ENCODE peak calls at places on chromosomes 5 and 9, in four cellular contexts. Q is tibial artery, G is mammary epithelial cell, V is adrenal gland. N is an unnamed sample.

GRCh38 chr9:127976498-127976897 is 4.3 kb downstream of the EEIG1 start:
- DNase-seq in V (no peak), Q (no peak), G (no peak), N (no peak)

GRCh38 chr9:91516781-91517180 is 93.1 kb upstream of the NFIL3 start:
- DNase-seq in V (no peak), G (no peak), Q (no peak), N (no peak)

GRCh38 chr9:124800306-124801259 is 23.6 kb downstream of the OLFML2A start:
- DNase-seq in V (no peak), G (no peak), Q (peak; percentile 53), N (no peak)

GRCh38 chr5:146878471-146879172 is at the start of gene PPP2R2B:
- DNase-seq in V (peak; percentile 34), G (peak; percentile 57), Q (peak; percentile 36), N (peak; percentile 21)

GRCh38 chr9:35611230-35611797 is 6.3 kb downstream of the TESK1 start:
- DNase-seq in Q (peak; percentile 57), G (peak; percentile 12), V (peak; percentile 46), N (no peak)

GRCh38 chr5:111697215-111697614 is 59.8 kb downstream of the NREP start:
- DNase-seq in Q (no peak), V (peak; percentile 32), G (no peak), N (no peak)

GRCh38 chr9:73451003-73451402 is 299.3 kb downstream of the ANXA1 start:
- DNase-seq in G (peak; percentile 4), V (no peak), Q (no peak), N (no peak)

GRCh38 chr5:116361171-116361967 is 213.3 kb downstream of the SEMA6A start:
- DNase-seq in G (no peak), V (peak; percentile 79), Q (no peak), N (peak; percentile 57)

GRCh38 chr9:12815895-12816294 is 41.1 kb downstream of the LURAP1L start:
- DNase-seq in Q (no peak), V (no peak), G (no peak), N (no peak)

GRCh38 chr5:151037561-151038291 is 17.3 kb downstream of the GPX3 start:
- DNase-seq in Q (peak; percentile 76), V (peak; percentile 62), G (no peak), N (no peak)

GRCh38 chr9:96585426-96585825 is 34.2 kb downstream of the CDC14B start:
- DNase-seq in Q (no peak), V (no peak), G (no peak), N (no peak)

GRCh38 chr9:6184749-6185645 is 30.6 kb upstream of the IL33 start:
- DNase-seq in G (no peak), Q (peak; percentile 45), V (no peak), N (no peak)

GRCh38 chr5:1888541-1889251 is 6.0 kb upstream of the IRX4 start:
- DNase-seq in Q (no peak), V (no peak), G (peak; percentile 67), N (no peak)

GRCh38 chr5:148457183-148457620 is 73.4 kb downstream of the FBXO38 start:
- DNase-seq in V (no peak), G (no peak), Q (no peak), N (no peak)

GRCh38 chr5:107241841-107242240 is 428.9 kb downstream of the EFNA5 start:
- DNase-seq in Q (no peak), V (no peak), G (no peak), N (no peak)

GRCh38 chr5:132283423-132284043 is 10.7 kb upstream of the SLC22A4 start:
- DNase-seq in G (peak; percentile 48), V (no peak), Q (no peak), N (no peak)

GRCh38 chr9:135587658-135588057 is 26.1 kb downstream of the PAEP start:
- DNase-seq in Q (no peak), G (no peak), V (no peak), N (no peak)

GRCh38 chr5:170408189-170408588 is 19.0 kb upstream of the KCNMB1 start:
- DNase-seq in G (no peak), Q (no peak), V (no peak), N (no peak)

GRCh38 chr9:113484258-113484730 is 20.8 kb downstream of the RGS3 start:
- DNase-seq in V (peak; percentile 90), G (no peak), Q (peak; percentile 70), N (peak; percentile 93)

GRCh38 chr5:56012281-56012963 is 17.7 kb upstream of the IL6ST start:
- DNase-seq in V (no peak), G (peak; percentile 60), Q (no peak), N (peak; percentile 40)

GRCh38 chr9:78239506-78239905 is 3.6 kb downstream of the CEP78 start:
- DNase-seq in G (peak; percentile 35), Q (no peak), V (no peak), N (no peak)

GRCh38 chr9:13023498-13023897 is 248.7 kb downstream of the LURAP1L start:
- DNase-seq in G (peak; percentile 66), Q (no peak), V (no peak), N (no peak)

GRCh38 chr9:113508111-113508749 is 44.7 kb downstream of the RGS3 start:
- DNase-seq in G (no peak), V (no peak), Q (no peak), N (peak; percentile 59)

GRCh38 chr9:111438576-111439235 is 45.5 kb downstream of the ECPAS start:
- DNase-seq in G (no peak), V (peak; percentile 25), Q (no peak), N (no peak)

GRCh38 chr5:56845904-56846479 is 30.6 kb downstream of the MAP3K1 start:
- DNase-seq in G (no peak), V (no peak), Q (no peak), N (no peak)

GRCh38 chr9:111036068-111036789 is 2.0 kb downstream of the LPAR1 start:
- DNase-seq in V (peak; percentile 22), Q (peak; percentile 80), G (peak; percentile 48), N (peak; percentile 43)

GRCh38 chr9:94806307-94806893 is 79.9 kb downstream of the AOPEP start:
- DNase-seq in Q (no peak), V (no peak), G (peak; percentile 71), N (no peak)

GRCh38 chr9:113461943-113462342 is 1.6 kb upstream of the RGS3 start:
- DNase-seq in G (no peak), V (peak; percentile 10), Q (no peak), N (no peak)

GRCh38 chr5:42767491-42768105 is 11.0 kb downstream of the CCDC152 start:
- DNase-seq in Q (no peak), G (peak; percentile 17), V (no peak), N (no peak)

GRCh38 chr5:169914766-169915165 is 65.5 kb downstream of the INSYN2B start:
- DNase-seq in V (no peak), G (peak; percentile 13), Q (no peak), N (no peak)

GRCh38 chr5:3597002-3597726 is 1.5 kb downstream of the IRX1 start:
- DNase-seq in G (no peak), Q (no peak), V (no peak), N (no peak)

GRCh38 chr5:35430381-35431162 is 187.1 kb upstream of the SPEF2 start:
- DNase-seq in Q (no peak), V (no peak), G (peak; percentile 4), N (no peak)

GRCh38 chr5:124689653-124690052 is 56.8 kb downstream of the ZNF608 start:
- DNase-seq in V (no peak), Q (no peak), G (no peak), N (no peak)

GRCh38 chr5:96522635-96523355 is 89.7 kb upstream of the PCSK1 start:
- DNase-seq in G (no peak), V (no peak), Q (no peak), N (no peak)

DNA sequence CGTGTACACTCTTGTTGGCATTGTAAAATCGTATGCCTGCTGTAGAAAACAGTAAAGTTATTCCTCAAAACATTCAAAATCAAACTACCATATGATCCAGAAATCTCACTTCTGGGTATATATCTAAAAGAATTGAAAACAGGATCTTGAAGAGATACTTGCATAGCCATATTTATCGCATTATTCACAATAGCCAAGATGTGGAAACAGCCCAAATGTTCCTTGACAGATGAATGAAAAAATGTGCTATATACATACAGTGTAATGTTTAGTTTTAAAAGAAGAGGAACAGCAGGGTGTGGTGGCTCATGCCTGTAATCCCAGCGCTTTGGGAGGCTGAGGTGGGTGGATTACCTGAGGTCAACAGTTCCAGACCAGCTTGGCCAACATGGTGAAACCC is 234.1 kb upstream of the DAB2 start:
- DNase-seq in Q (no peak), G (no peak), V (no peak), N (no peak)
- H3K4me1 ChIP-seq in Q (no peaks in the 10 kb centered on the region), G (peaks cover 6% of the 10 kb centered on the region), V (no peaks in the 10 kb centered on the region), N (no peaks in the 10 kb centered on the region)

GRCh38 chr5:142825378-142826089 is 55.4 kb downstream of the ARHGAP26 start:
- DNase-seq in G (no peak), V (no peak), Q (no peak), N (no peak)
- H3K4me3 ChIP-seq in G (no peak overlapping the region), V (no peak overlapping the region), Q (peak overlapping the region; percentile 9), N (no peak overlapping the region)

GRCh38 chr5:7805379-7805778 is 45.6 kb downstream of the CFAP90 start:
- DNase-seq in Q (no peak), V (no peak), G (no peak), N (no peak)
- TF ChIP-seq CTCF in Q (no peak), V (no peak), G (no peak), N (no peak)

GRCh38 chr5:73719616-73720015 is 93.6 kb downstream of the ARHGEF28 start:
- DNase-seq in Q (no peak), G (no peak), V (no peak), N (no peak)

GRCh38 chr5:73718762-73719161 is 92.8 kb downstream of the ARHGEF28 start:
- DNase-seq in G (no peak), V (no peak), Q (no peak), N (no peak)

GRCh38 chr5:73722224-73722623 is 96.2 kb downstream of the ARHGEF28 start:
- DNase-seq in V (no peak), Q (no peak), G (no peak), N (no peak)

GRCh38 chr5:73716284-73716808 is 90.3 kb downstream of the ARHGEF28 start:
- DNase-seq in Q (no peak), V (no peak), G (no peak), N (no peak)
- H3K4me1 ChIP-seq in Q (no peaks in the 10 kb centered on the region), V (peaks cover 39% of the 10 kb centered on the region), G (no peaks in the 10 kb centered on the region), N (no peaks in the 10 kb centered on the region)

DNA sequence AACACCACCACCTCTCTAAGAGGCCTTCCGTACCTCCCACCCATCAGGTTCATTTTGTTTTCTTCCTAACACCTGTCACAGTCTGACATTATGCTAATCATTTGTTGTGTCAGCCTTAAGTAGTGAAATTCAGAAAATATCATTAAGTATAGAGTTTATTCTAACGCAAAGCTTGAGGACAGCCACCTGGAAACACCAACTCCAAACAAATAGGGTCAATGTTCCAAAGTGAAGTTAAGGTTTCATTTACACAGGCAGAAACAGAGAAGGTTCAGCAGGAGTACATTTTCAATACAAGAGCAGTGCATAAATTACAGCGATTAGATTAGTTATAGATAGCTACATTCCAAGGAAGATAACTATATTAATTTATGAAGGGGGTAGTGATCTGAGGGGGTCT is 1.3 kb upstream of the SMC5 start:
- DNase-seq in V (no peak), Q (no peak), G (peak; percentile 6), N (no peak)
- H3K4me3 ChIP-seq in V (no peak overlapping the region), Q (peak overlapping the region; percentile 80), G (peak overlapping the region; percentile 57), N (peak overlapping the region; percentile 66)

DNA sequence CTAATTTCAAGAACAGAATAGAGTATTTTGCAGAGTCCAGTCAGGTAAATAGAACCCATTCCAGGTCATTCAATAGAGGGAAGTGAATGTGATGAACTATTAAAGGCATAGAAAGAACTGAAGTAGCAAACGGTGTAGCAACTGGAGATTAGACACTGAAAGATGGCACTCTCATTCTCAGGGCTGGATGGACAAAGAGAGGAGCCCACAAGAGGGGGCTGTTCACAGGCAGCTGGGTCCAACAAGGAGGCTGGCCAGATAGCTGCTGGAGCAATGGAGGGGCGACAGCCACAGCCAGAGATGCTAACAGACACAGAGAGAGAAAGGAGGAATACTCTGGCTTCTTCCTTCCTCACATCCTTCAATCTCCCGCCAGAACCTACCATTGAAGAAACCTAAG is 93.1 kb upstream of the SMARCA2 start:
- DNase-seq in Q (no peak), G (no peak), V (no peak), N (no peak)
- TF ChIP-seq CTCF in Q (no peak), G (no peak), V (no peak), N (no peak)